ENCODE peak calls at places on chromosomes 5 and 9, in four cellular contexts. B is A673, X is tibial nerve, K is sigmoid colon. M is an unnamed sample. For H3K4me1, the result is how much of the 10 kb centered on the place peaks cover.

GRCh38 chr5:106399381-106399780 is 1271.4 kb downstream of the EFNA5 start:
- DNase-seq in B (no peak), X (no peak), K (no peak), M (no peak)

GRCh38 chr9:127130661-127131538 is 8.5 kb upstream of the ANGPTL2 start:
- DNase-seq in B (no peak), X (peak), K (peak), M (peak)

GRCh38 chr9:93100265-93100636 is 4.2 kb downstream of the CARD19 start:
- DNase-seq in B (no peak), X (no peak), K (peak), M (no peak)

GRCh38 chr9:124392855-124393460 is 22.3 kb downstream of the PSMB7 start:
- DNase-seq in B (peak), X (no peak), K (no peak), M (no peak)

GRCh38 chr9:113677057-113677456 is 199.1 kb upstream of the ZNF618 start:
- DNase-seq in B (no peak), X (no peak), K (no peak), M (no peak)

GRCh38 chr5:110045153-110045552 is 355.4 kb downstream of the MAN2A1 start:
- DNase-seq in B (peak), X (no peak), K (no peak), M (no peak)

GRCh38 chr9:69344459-69344858 is 19.4 kb downstream of the ENTREP1 start:
- DNase-seq in B (no peak), X (no peak), K (no peak), M (no peak)

GRCh38 chr5:125704888-125705287 is 718.3 kb upstream of the GRAMD2B start:
- DNase-seq in B (no peak), X (no peak), K (no peak), M (no peak)

GRCh38 chr5:72510610-72511121 is 3.5 kb upstream of the ZNF366 start:
- DNase-seq in B (no peak), X (no peak), K (peak), M (peak)

GRCh38 chr9:120559546-120559945 is 20.4 kb downstream of the CDK5RAP2 start:
- DNase-seq in B (no peak), X (no peak), K (no peak), M (no peak)

GRCh38 chr5:39013938-39014337 is 60.3 kb downstream of the RICTOR start:
- DNase-seq in B (no peak), X (no peak), K (no peak), M (no peak)

GRCh38 chr5:137498301-137498735 is 808 bp downstream of the SPOCK1 start:
- DNase-seq in B (no peak), X (no peak), K (no peak), M (no peak)

GRCh38 chr9:106920701-106921283 is 57.8 kb downstream of the ZNF462 start:
- DNase-seq in B (no peak), X (no peak), K (no peak), M (no peak)

GRCh38 chr5:172188893-172189692 is 1.1 kb upstream of the STK10 start:
- DNase-seq in B (no peak), X (no peak), K (peak), M (no peak)
- H3K4me3 ChIP-seq in B (peak), X (peak), K (peak), M (peak)

GRCh38 chr5:32605766-32606152 is 20.4 kb downstream of the SUB1 start:
- DNase-seq in B (no peak), X (no peak), K (no peak), M (no peak)
- H3K4me1 ChIP-seq in B (under half), X (under half), K (under half), M (under half)

GRCh38 chr5:138605254-138605972 is 30.2 kb upstream of the HSPA9 start:
- DNase-seq in B (no peak), X (no peak), K (peak), M (no peak)

GRCh38 chr5:138615461-138615860 is 40.3 kb upstream of the HSPA9 start:
- DNase-seq in B (no peak), X (no peak), K (no peak), M (no peak)

GRCh38 chr5:138611295-138612220 is 36.4 kb upstream of the HSPA9 start:
- DNase-seq in B (peak), X (no peak), K (peak), M (no peak)

GRCh38 chr5:138606378-138606777 is 31.2 kb upstream of the HSPA9 start:
- DNase-seq in B (no peak), X (no peak), K (peak), M (no peak)

DNA sequence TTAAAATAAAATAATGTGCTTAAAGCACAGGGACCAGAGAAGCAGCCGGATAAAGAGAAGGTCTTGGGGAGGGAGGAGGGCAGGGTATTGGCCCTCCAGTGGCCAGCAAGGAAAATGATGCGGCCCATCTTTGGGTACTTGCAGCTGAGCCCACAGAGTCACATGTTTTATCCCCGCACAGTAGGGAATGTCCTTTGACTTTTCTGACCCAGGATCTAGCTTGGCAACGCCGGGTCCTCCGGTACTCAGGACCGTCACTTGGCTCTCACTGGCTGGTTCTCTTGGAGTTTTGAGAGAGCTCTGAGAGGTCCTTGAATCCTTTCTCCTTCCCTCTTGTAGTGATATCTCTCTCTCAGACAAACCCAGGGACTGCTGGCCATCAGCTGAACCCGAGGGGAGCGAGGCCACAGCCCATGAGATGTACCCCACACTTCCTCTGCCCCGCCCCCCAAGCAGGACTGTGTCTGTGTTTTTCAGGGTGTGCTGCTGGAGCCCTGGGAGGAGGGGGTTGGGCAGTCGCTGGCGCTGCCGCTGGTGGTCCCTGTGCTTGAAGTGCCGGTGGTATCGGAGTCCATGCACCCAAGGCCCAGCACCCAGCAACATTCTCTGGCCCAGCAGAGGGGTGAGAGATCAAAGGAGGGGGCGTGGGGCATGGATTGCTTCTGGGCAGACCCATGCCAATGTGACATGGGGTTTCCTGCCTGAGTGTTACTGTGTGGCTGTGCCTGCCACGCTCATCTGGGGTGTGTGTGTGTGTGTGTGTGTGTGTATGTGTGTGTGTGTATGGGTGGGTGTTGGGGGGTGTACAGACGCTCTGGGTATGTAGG is 35.5 kb upstream of the HSPA9 start:
- DNase-seq in B (no peak), X (no peak), K (peak), M (no peak)
- H3K4me3 ChIP-seq in B (peak), X (no peak), K (no peak), M (peak)

DNA sequence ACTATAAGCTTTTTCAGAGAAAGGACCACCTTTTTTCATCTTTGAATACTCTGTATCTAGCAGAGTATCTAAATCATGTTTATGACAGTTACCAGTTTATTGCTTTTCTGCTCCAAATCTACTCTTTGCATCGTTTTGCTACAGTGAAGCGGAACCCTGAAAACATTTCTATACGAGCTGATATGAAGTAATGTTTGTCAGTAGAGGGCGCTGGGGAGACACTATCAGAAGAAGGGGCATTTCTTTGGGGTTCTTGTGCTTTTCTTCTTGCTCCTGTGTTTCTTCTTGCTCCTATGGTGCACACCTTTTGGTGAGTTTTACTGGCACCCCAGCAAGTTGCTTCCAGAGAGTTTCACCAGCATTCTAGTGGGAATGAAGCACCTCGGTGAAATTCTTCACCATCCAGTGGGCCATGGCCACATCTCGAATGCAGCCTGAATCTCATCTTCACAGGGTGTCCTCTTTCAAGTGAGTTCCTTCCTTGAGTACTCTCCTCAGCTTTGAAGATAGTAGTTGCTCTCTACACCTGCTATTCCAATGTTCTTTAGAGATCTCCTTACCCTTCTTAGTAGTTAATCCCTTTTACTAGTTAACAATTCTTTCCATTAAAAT is 98.4 kb downstream of the FGF1 start:
- DNase-seq in B (peak), X (no peak), K (no peak), M (no peak)
- H3K4me1 ChIP-seq in B (under half), X (under half), K (under half), M (under half)

GRCh38 chr9:19102181-19102630 is 498 bp downstream of the HAUS6 start:
- DNase-seq in B (peak), X (no peak), K (peak), M (no peak)

GRCh38 chr9:19104528-19105282 is 2.0 kb upstream of the HAUS6 start:
- DNase-seq in B (no peak), X (no peak), K (no peak), M (no peak)

GRCh38 chr9:19102631-19103345 is at the start of gene HAUS6:
- DNase-seq in B (peak), X (peak), K (peak), M (peak)

GRCh38 chr9:19101203-19101602 is 1.5 kb downstream of the HAUS6 start:
- DNase-seq in B (no peak), X (no peak), K (no peak), M (no peak)
- H3K4me3 ChIP-seq in B (peak), X (no peak), K (no peak), M (no peak)